ENCODE peak calls at places on chromosomes 1 and 21, in ten cellular contexts. W is Right ventricle myocardium inferior, N is HS-5, S is mesendoderm, Q is choroid plexus epithelial cell, X is GM20000, V is caudate nucleus, T is Peyer's patch, O is keratinocyte, D is fibroblast of mammary gland. Z is an unnamed sample.
A peak's percentile ranks its signal among the peaks of the same experiment; 100 is the strongest.

GRCh38 chr1:60126733-60127132 is 53.2 kb upstream of the C1orf87 start:
- DNase-seq in Q (peak; percentile 17), S (peak; percentile 48), N (no peak), W (no peak), T (no peak), V (no peak), O (no peak), X (no peak), D (peak; percentile 28), Z (no peak)

GRCh38 chr1:236334893-236335545 is 53.3 kb upstream of the ERO1B start:
- DNase-seq in V (no peak), D (peak; percentile 13), W (no peak), N (no peak), O (no peak), T (no peak), S (no peak), Q (no peak), X (no peak), Z (no peak)

GRCh38 chr1:5297199-5297877 is 642.9 kb downstream of the AJAP1 start:
- DNase-seq in Q (no peak), V (peak; percentile 66), W (no peak), T (no peak), O (no peak), N (no peak), X (no peak), D (no peak), S (no peak), Z (no peak)

GRCh38 chr1:39080884-39081265 is 54.7 kb downstream of the NDUFS5 start:
- DNase-seq in X (no peak), V (no peak), Q (no peak), T (no peak), O (no peak), S (no peak), W (no peak), D (no peak), N (no peak), Z (no peak)

GRCh38 chr1:95003433-95003738 is 69.4 kb downstream of the ALG14 start:
- DNase-seq in V (no peak), X (no peak), W (no peak), D (peak; percentile 64), T (no peak), Q (peak; percentile 53), N (no peak), O (no peak), S (no peak), Z (no peak)

GRCh38 chr1:107262472-107263286 is 121.8 kb downstream of the NTNG1 start:
- DNase-seq in S (no peak), W (no peak), D (peak; percentile 12), O (peak; percentile 2), Q (no peak), T (no peak), V (no peak), N (peak; percentile 63), X (no peak), Z (no peak)

GRCh38 chr21:33948951-33949444 is 33.4 kb upstream of the ATP5PO start:
- DNase-seq in W (no peak), V (no peak), D (no peak), X (no peak), S (no peak), N (no peak), Q (no peak), O (no peak), T (no peak), Z (no peak)

GRCh38 chr1:25195835-25196234 is 36.5 kb downstream of the SYF2 start:
- DNase-seq in D (no peak), W (no peak), O (no peak), S (no peak), N (no peak), V (no peak), Q (no peak), X (no peak), T (peak; percentile 60), Z (no peak)

GRCh38 chr1:228496084-228496483 is 8.9 kb downstream of the RNF187 start:
- DNase-seq in Q (no peak), N (no peak), V (no peak), W (no peak), X (no peak), T (no peak), O (no peak), S (no peak), D (no peak), Z (no peak)

GRCh38 chr1:112457241-112457640 is 51.5 kb upstream of the WNT2B start:
- DNase-seq in X (no peak), W (no peak), Q (peak; percentile 64), O (no peak), T (no peak), N (no peak), S (no peak), D (peak; percentile 82), V (no peak), Z (no peak)

GRCh38 chr1:27544818-27545612 is 55.0 kb upstream of the WASF2 start:
- DNase-seq in D (peak; percentile 63), V (no peak), O (no peak), W (peak; percentile 87), S (no peak), T (no peak), N (no peak), X (no peak), Q (no peak), Z (no peak)

GRCh38 chr1:172482044-172482443 is 38.2 kb upstream of the PIGC start:
- DNase-seq in W (no peak), X (no peak), O (no peak), D (no peak), N (no peak), T (no peak), S (no peak), V (no peak), Q (no peak), Z (peak; percentile 13)

GRCh38 chr21:29717659-29718058 is 222.1 kb downstream of the GRIK1 start:
- DNase-seq in W (no peak), V (no peak), S (no peak), D (no peak), X (no peak), N (no peak), T (no peak), Q (no peak), O (no peak), Z (no peak)